ENCODE peak calls at places on chromosomes 6 and 20, in four cellular contexts. M is hepatocyte, R is cardiac fibroblast, F is dorsolateral prefrontal cortex. E is an unnamed sample.

GRCh38 chr6:48036316-48036715 is 74.7 kb downstream of the PTCHD4 start:
- DNase-seq in R (peak), M (no peak), F (no peak), E (no peak)

GRCh38 chr20:46520976-46521579 is 7.7 kb upstream of the ZNF334 start:
- DNase-seq in R (peak), F (peak), M (peak), E (peak)

GRCh38 chr20:52103911-52104545 is 87.6 kb downstream of the ZFP64 start:
- DNase-seq in F (no peak), M (no peak), R (peak), E (no peak)

GRCh38 chr6:142404751-142405150 is 102.9 kb downstream of the ADGRG6 start:
- DNase-seq in F (no peak), M (no peak), R (no peak), E (no peak)

GRCh38 chr6:3211681-3212080 is 15.8 kb downstream of the TUBB2B start:
- DNase-seq in F (peak), M (no peak), R (peak), E (no peak)

GRCh38 chr20:4830212-4830607 is 108.5 kb downstream of the PRND start:
- DNase-seq in F (no peak), R (no peak), M (no peak), E (no peak)

GRCh38 chr20:23257848-23258746 is 92.5 kb upstream of the NXT1 start:
- DNase-seq in R (peak), F (no peak), M (no peak), E (no peak)

GRCh38 chr6:147759088-147759487 is 250.6 kb downstream of the SAMD5 start:
- DNase-seq in R (peak), M (no peak), F (no peak), E (peak)

GRCh38 chr6:162704001-162704400 is 23.6 kb downstream of the PRKN start:
- DNase-seq in R (no peak), F (no peak), M (no peak), E (no peak)

GRCh38 chr6:17493286-17493685 is 99.9 kb downstream of the CAP2 start:
- DNase-seq in M (no peak), R (peak), F (no peak), E (no peak)

GRCh38 chr6:110255356-110255755 is 75.1 kb downstream of the CDC40 start:
- DNase-seq in F (no peak), M (peak), R (peak), E (no peak)

GRCh38 chr6:22149501-22150490 is 147.0 kb downstream of the PRL start:
- DNase-seq in M (peak), R (peak), F (no peak), E (no peak)

GRCh38 chr6:149864578-149865535 is 698 bp upstream of the LRP11 start:
- DNase-seq in M (peak), R (peak), F (no peak), E (peak)

GRCh38 chr6:11217360-11218076 is 14.9 kb downstream of the NEDD9 start:
- DNase-seq in M (peak), R (no peak), F (no peak), E (no peak)

GRCh38 chr20:24160563-24161355 is 172.2 kb upstream of the GGTLC1 start:
- DNase-seq in R (peak), F (peak), M (peak), E (peak)

GRCh38 chr20:57619053-57619831 is 984 bp downstream of the ZBP1 start:
- DNase-seq in F (no peak), M (no peak), R (no peak), E (no peak)

GRCh38 chr6:45986746-45987274 is 28.9 kb downstream of the CLIC5 start:
- DNase-seq in R (no peak), M (no peak), F (no peak), E (no peak)

GRCh38 chr6:45987866-45988265 is 27.8 kb downstream of the CLIC5 start:
- DNase-seq in R (no peak), M (peak), F (no peak), E (no peak)

GRCh38 chr6:45988635-45989034 is 27.0 kb downstream of the CLIC5 start:
- DNase-seq in F (no peak), R (no peak), M (no peak), E (no peak)

GRCh38 chr6:45990162-45990561 is 25.5 kb downstream of the CLIC5 start:
- DNase-seq in F (no peak), R (no peak), M (no peak), E (no peak)

GRCh38 chr6:45991189-45991588 is 24.5 kb downstream of the CLIC5 start:
- DNase-seq in R (peak), M (no peak), F (no peak), E (no peak)
- TF ChIP-seq CTCF in R (no peak), M (no peak), F (no peak), E (no peak)

DNA sequence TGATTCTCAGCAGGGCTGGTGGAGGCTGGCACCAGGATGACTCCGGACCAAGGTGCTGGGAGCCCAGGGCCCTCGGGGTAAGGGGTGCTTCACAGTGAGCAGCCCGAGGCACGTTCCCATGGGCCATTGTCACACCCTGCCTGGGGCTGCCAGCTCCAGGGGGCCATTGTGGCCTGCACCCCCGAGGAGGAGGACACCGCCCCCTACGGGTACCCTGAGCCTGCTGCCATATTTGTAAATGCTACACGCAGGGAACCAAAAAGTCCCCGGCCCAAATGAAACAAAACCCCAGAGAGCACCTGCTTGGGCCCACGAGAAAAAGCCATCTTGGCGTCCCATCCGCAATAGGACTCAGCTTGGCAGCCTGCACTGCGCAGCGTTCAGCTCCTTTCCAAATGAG is 64.7 kb upstream of the GATA5 start:
- DNase-seq in F (no peak), R (no peak), M (no peak), E (no peak)
- TF ChIP-seq CTCF in F (no peak), R (no peak), M (no peak), E (no peak)

DNA sequence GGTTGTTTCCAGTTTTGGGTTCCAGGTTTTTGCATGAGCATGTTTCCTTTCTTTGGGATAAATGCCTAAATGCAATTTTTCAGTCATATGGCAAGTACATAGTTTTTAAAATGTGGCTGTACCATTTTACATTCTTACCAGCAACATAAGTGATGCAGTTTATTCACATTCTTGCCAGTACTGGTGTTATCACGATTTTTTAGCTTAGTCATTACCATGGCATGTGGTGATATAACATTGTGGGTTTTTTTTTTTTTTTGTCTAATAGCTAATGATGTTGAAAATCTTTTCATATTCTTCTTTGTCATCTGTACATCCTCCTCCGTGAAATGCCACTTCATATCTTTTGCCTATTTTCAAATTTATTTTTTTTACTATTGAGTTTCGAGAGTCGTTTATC is 2.9 kb upstream of the TDRD6 start:
- DNase-seq in F (no peak), R (peak), M (no peak), E (no peak)
- TF ChIP-seq CTCF in F (no peak), R (no peak), M (no peak), E (no peak)

GRCh38 chr6:43898358-43899131 is 128.5 kb downstream of the VEGFA start:
- DNase-seq in M (no peak), R (no peak), F (no peak), E (no peak)

GRCh38 chr6:43897571-43898302 is 127.7 kb downstream of the VEGFA start:
- DNase-seq in R (no peak), F (no peak), M (no peak), E (no peak)

GRCh38 chr6:43893073-43893472 is 123.1 kb downstream of the VEGFA start:
- DNase-seq in M (no peak), R (no peak), F (no peak), E (no peak)

GRCh38 chr6:43896474-43896873 is 126.5 kb downstream of the VEGFA start:
- DNase-seq in R (no peak), F (no peak), M (no peak), E (no peak)

GRCh38 chr6:43895656-43896055 is 125.6 kb downstream of the VEGFA start:
- DNase-seq in M (no peak), F (no peak), R (no peak), E (no peak)
- TF ChIP-seq CTCF in M (no peak), F (no peak), R (no peak), E (no peak)

DNA sequence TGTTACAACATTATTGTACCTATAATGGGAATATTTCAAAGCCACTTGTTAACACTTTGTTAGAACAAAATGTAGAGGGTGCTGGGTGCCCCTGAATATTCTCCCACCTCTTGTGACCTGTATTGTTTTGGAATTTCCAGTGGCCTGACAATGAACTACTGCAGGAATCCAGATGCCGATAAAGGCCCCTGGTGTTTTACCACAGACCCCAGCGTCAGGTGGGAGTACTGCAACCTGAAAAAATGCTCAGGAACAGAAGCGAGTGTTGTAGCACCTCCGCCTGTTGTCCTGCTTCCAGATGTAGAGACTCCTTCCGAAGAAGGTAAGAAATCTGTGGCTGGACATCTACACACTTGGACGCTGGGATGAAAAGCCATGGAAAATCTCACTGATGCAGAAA is 28.9 kb downstream of the PLG start:
- DNase-seq in F (no peak), R (no peak), M (no peak), E (no peak)
- TF ChIP-seq CTCF in F (no peak), R (peak), M (no peak), E (no peak)

E was measured in AG09319.